ENCODE peak calls at places on chromosomes 7 and 10, in four cellular contexts. O, E, L and G are unnamed samples. For H3K27me3 and H3K9me3, the result is how much of the 10 kb centered on the place peaks cover.

GRCh38 chr7:116582806-116583444 is 58.1 kb downstream of the CAV1 start:
- DNase-seq in E (peak), O (no peak), L (peak), G (no peak)

GRCh38 chr7:5315761-5316160 is 33.0 kb downstream of the SLC29A4 start:
- DNase-seq in O (no peak), L (no peak), E (no peak), G (no peak)

GRCh38 chr10:58963101-58963534 is 213.3 kb upstream of the PHYHIPL start:
- DNase-seq in E (no peak), L (no peak), O (no peak), G (no peak)

GRCh38 chr10:132162590-132163277 is 24.0 kb upstream of the DPYSL4 start:
- DNase-seq in L (no peak), E (no peak), O (peak), G (no peak)

GRCh38 chr10:117003336-117003735 is 1.7 kb downstream of the SHTN1 start:
- DNase-seq in E (no peak), O (no peak), L (no peak), G (no peak)

GRCh38 chr10:119737827-119738226 is 12.0 kb downstream of the INPP5F start:
- DNase-seq in O (no peak), L (no peak), E (peak), G (no peak)

GRCh38 chr10:30819306-30820190 is 190.0 kb upstream of the LYZL2 start:
- DNase-seq in E (peak), O (no peak), L (no peak), G (no peak)

GRCh38 chr7:84372712-84373111 is 178.1 kb upstream of the SEMA3A start:
- DNase-seq in L (no peak), O (no peak), E (peak), G (no peak)

GRCh38 chr7:16402084-16402483 is 19.3 kb downstream of the CRPPA start:
- DNase-seq in L (no peak), E (no peak), O (no peak), G (no peak)

GRCh38 chr7:78203042-78203720 is 404.6 kb downstream of the PHTF2 start:
- DNase-seq in L (no peak), O (no peak), E (peak), G (no peak)

GRCh38 chr7:69617364-69617763 is 19.1 kb downstream of the AUTS2 start:
- DNase-seq in E (no peak), L (no peak), O (no peak), G (no peak)

GRCh38 chr7:24891173-24891787 is 88.7 kb downstream of the OSBPL3 start:
- DNase-seq in L (no peak), E (peak), O (no peak), G (no peak)

GRCh38 chr10:93703066-93703465 is 674 bp upstream of the FRA10AC1 start:
- DNase-seq in O (no peak), E (peak), L (no peak), G (no peak)

GRCh38 chr7:11988186-11988585 is 156.2 kb upstream of the THSD7A start:
- DNase-seq in L (no peak), O (no peak), E (no peak), G (no peak)

GRCh38 chr7:602341-603141 is 82.9 kb upstream of the PDGFA start:
- DNase-seq in E (peak), O (peak), L (no peak), G (no peak)

GRCh38 chr7:79897166-79897565 is 237.5 kb upstream of the GNAI1 start:
- DNase-seq in L (no peak), E (peak), O (no peak), G (no peak)

GRCh38 chr7:86972072-86972471 is 87.4 kb downstream of the ELAPOR2 start:
- DNase-seq in E (no peak), O (no peak), L (no peak), G (no peak)

GRCh38 chr10:130099344-130099743 is 11.3 kb downstream of the C10orf143 start:
- DNase-seq in E (no peak), O (no peak), L (no peak), G (no peak)

GRCh38 chr7:110573862-110574528 is 516.9 kb upstream of the LRRN3 start:
- DNase-seq in L (no peak), E (peak), O (no peak), G (no peak)

GRCh38 chr7:2211259-2211575 is 21.5 kb downstream of the MAD1L1 start:
- DNase-seq in E (no peak), L (no peak), O (peak), G (no peak)

GRCh38 chr10:119198438-119198837 is 8.9 kb upstream of the GRK5 start:
- DNase-seq in E (peak), O (no peak), L (no peak), G (no peak)

GRCh38 chr10:16314259-16314658 is 122.6 kb upstream of the PTER start:
- DNase-seq in E (no peak), O (no peak), L (no peak), G (no peak)

GRCh38 chr10:115963848-115964247 is 309.2 kb downstream of the GFRA1 start:
- DNase-seq in O (no peak), E (peak), L (no peak), G (no peak)

GRCh38 chr7:135300913-135301765 is 67.5 kb downstream of the STRA8 start:
- DNase-seq in E (peak), O (no peak), L (no peak), G (no peak)

GRCh38 chr10:85604136-85604725 is 762.4 kb downstream of the GRID1 start:
- DNase-seq in L (no peak), E (no peak), O (no peak), G (no peak)

GRCh38 chr7:73893342-73894101 is 32.6 kb downstream of the TMEM270 start:
- DNase-seq in L (peak), E (peak), O (peak), G (no peak)

GRCh38 chr10:44934416-44935200 is 23.5 kb downstream of the TMEM72 start:
- DNase-seq in O (no peak), L (no peak), E (no peak), G (no peak)

GRCh38 chr7:132782777-132783633 is 206.7 kb upstream of the PLXNA4 start:
- DNase-seq in L (no peak), E (peak), O (no peak), G (no peak)

GRCh38 chr10:69468771-69469129 is 17.5 kb downstream of the TSPAN15 start:
- DNase-seq in L (no peak), E (no peak), O (no peak), G (no peak)

GRCh38 chr7:39700932-39701331 is 77.6 kb downstream of the RALA start:
- DNase-seq in L (no peak), O (peak), E (no peak), G (no peak)

GRCh38 chr10:80613466-80613865 is 75.8 kb downstream of the SH2D4B start:
- DNase-seq in E (no peak), O (no peak), L (no peak), G (no peak)

GRCh38 chr7:120797026-120797645 is 60.8 kb downstream of the TSPAN12 start:
- DNase-seq in E (no peak), O (no peak), L (no peak), G (no peak)

GRCh38 chr7:102456327-102456726 is 8.3 kb downstream of the ALKBH4 start:
- DNase-seq in E (peak), L (no peak), O (no peak), G (no peak)

GRCh38 chr7:2512179-2512644 is 7.4 kb upstream of the LFNG start:
- DNase-seq in O (no peak), L (no peak), E (peak), G (no peak)

GRCh38 chr7:92809397-92810241 is 26.8 kb downstream of the CDK6 start:
- DNase-seq in L (peak), O (no peak), E (peak), G (peak)

GRCh38 chr10:93620925-93621324 is 8.6 kb downstream of the PDE6C start:
- DNase-seq in O (no peak), E (no peak), L (no peak), G (no peak)

GRCh38 chr7:70470751-70471150 is 661.2 kb upstream of the GALNT17 start:
- DNase-seq in L (no peak), E (no peak), O (no peak), G (no peak)

GRCh38 chr7:33578166-33578565 is 327.2 kb upstream of the BMPER start:
- DNase-seq in L (no peak), E (peak), O (no peak), G (no peak)

GRCh38 chr7:28954936-28955335 is 3.2 kb downstream of the TRIL start:
- DNase-seq in E (no peak), O (no peak), L (no peak), G (no peak)

GRCh38 chr7:28954446-28954845 is 3.7 kb downstream of the TRIL start:
- DNase-seq in L (no peak), E (no peak), O (no peak), G (no peak)

GRCh38 chr7:28955723-28956607 is 2.2 kb downstream of the TRIL start:
- DNase-seq in O (peak), L (peak), E (peak), G (no peak)

GRCh38 chr7:28955356-28955722 is 2.8 kb downstream of the TRIL start:
- DNase-seq in L (no peak), E (no peak), O (no peak), G (no peak)

DNA sequence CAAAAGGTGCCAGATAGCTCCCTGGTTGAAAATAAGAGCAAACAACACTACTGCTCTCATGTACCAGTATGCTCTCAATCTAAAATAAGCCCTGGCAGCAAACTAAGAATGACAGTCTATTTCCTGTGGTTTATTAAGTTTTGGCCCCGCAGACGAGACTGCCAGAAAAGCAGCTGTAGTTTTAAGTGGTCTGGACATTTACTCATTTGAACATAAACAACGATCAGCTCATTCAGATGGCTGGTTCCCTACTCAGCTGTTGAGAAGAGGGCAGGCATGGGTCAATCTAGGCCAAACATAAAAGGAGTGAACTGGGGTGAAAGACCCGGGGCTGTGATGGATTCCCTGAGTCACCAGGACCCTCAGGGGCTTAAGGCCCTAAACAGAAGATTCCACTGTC is 4.5 kb downstream of the TRIL start:
- DNase-seq in O (no peak), L (no peak), E (peak), G (no peak)
- H3K27me3 ChIP-seq in O (under half), L (under half), E (under half), G (under half)

DNA sequence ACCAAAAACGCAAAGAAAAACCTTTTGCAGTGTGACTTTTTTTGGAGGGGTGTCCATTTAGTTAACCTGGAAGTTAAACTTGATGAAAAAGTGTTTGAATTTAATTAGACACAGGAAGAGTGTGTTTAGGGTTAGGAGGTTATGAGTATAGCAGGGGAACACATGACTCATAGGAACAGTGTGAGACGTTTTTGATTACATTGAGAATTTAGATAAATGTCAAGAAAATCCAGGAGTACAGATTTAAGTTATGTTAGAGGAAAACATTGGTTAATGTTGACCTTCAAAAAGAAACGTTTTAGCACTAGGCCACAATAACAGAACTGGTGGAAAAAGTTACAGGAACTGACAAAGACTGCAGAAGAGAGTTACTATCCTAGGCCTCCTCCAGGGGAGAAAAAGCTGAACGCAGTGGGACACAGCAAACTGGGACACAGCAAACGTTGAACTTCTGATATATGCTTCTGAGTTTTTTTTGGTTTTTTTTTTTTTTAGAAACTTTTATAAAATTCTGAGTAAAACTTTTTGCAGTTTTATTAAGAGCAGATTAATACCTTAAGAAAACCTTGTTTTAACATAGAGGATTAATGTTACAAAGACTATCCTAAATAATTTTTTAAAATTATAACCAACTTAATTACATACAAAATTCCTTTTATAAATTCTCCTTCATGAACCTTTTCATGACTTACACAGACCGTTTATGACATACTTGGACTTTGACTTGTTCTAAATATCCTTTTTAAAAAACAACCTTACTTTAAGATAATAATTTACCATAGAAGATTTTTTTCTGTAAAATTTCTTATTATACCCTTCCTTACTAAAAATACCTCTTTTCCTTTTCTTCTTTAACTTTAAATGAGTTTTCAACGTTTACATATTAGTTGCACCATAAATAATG is 22.2 kb downstream of the LANCL2 start:
- DNase-seq in L (no peak), E (no peak), O (no peak), G (no peak)
- H3K9me3 ChIP-seq in L (under half), E (under half), O (under half), G (under half)

DNA sequence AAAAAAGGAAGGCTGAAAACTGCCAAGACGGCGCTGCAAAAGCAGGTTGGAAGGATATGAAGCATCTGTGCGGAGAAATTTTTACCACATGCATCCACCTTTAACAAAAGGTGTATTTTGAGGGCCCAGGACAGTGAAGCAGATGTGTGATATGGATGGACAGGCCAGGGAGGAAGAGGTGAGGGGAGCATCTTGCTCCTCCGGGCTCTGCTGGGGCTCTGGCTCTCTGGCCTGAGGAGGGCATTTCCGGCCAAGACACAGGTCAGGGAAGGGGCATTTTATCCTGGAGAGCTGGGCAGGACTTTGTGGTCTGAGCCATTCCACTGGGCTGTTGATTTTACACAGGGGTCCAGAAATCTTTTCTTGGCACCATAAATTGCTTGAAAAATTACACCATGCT is 175.1 kb downstream of the ZMYND11 start:
- DNase-seq in E (no peak), L (no peak), O (no peak), G (no peak)
- H3K27me3 ChIP-seq in E (under half), L (under half), O (under half), G (under half)

GRCh38 chr10:133183646-133184378 is 23.8 kb downstream of the KNDC1 start:
- DNase-seq in L (no peak), E (no peak), O (no peak), G (no peak)
- H3K9me3 ChIP-seq in L (under half), E (under half), O (under half), G (under half)

GRCh38 chr10:26214004-26214403 is 2.6 kb upstream of the GAD2 start:
- DNase-seq in E (no peak), L (no peak), O (no peak), G (no peak)
- H3K27me3 ChIP-seq in E (half or more), L (under half), O (half or more), G (under half)